ENCODE peak calls at places on chromosomes 3 and 15, in five cellular contexts. M, U, J, X and F are unnamed samples.

GRCh38 chr3:156579427-156579851 is 24.5 kb upstream of the SSR3 start:
- DNase-seq in M (no peak), U (no peak), J (no peak), X (no peak), F (no peak)

GRCh38 chr15:55530861-55531313 is 22.9 kb upstream of the DNAAF4 start:
- DNase-seq in M (no peak), U (no peak), J (peak; percentile 89), X (no peak), F (peak; percentile 15)

GRCh38 chr15:70156781-70157261 is 59.1 kb upstream of the TLE3 start:
- DNase-seq in M (peak; percentile 16), U (no peak), J (peak; percentile 58), X (no peak), F (peak; percentile 73)

GRCh38 chr15:70379134-70379533 is 281.4 kb upstream of the TLE3 start:
- DNase-seq in M (no peak), U (no peak), J (no peak), X (no peak), F (no peak)

GRCh38 chr3:196177567-196177966 is 33.6 kb downstream of the ZDHHC19 start:
- DNase-seq in M (no peak), U (no peak), J (no peak), X (no peak), F (no peak)

GRCh38 chr15:96252148-96252547 is 78.4 kb upstream of the NR2F2 start:
- DNase-seq in M (no peak), U (no peak), J (no peak), X (no peak), F (no peak)

GRCh38 chr3:140013220-140013619 is 78.2 kb downstream of the CLSTN2 start:
- DNase-seq in M (no peak), U (no peak), J (no peak), X (no peak), F (no peak)

GRCh38 chr3:171916888-171917287 is 73.7 kb downstream of the TMEM212 start:
- DNase-seq in M (no peak), U (no peak), J (no peak), X (no peak), F (no peak)

GRCh38 chr3:194619741-194620140 is 13.5 kb downstream of the TMEM44 start:
- DNase-seq in M (no peak), U (no peak), J (no peak), X (no peak), F (no peak)

GRCh38 chr15:75452968-75453702 is 1.6 kb upstream of the SIN3A start:
- DNase-seq in M (no peak), U (peak; percentile 69), J (peak; percentile 29), X (no peak), F (peak; percentile 67)